ENCODE peak calls at places on chromosomes 4 and X, in ten cellular contexts. D, E, H, S, V, O, C, T, N and Q are unnamed samples.

GRCh38 chr4:89121711-89122387 is 10.5 kb downstream of the TIGD2 start:
- DNase-seq in O (no peak), S (no peak), C (no peak), H (peak), E (no peak), V (no peak), N (no peak), D (no peak), T (no peak), Q (no peak)

GRCh38 chr4:48141048-48141447 is 7.0 kb upstream of the TXK start:
- DNase-seq in C (no peak), E (no peak), H (peak), T (peak), N (no peak), O (peak), S (peak), V (no peak), D (no peak), Q (no peak)

GRCh38 chr4:80309301-80310004 is 26.1 kb upstream of the CFAP299 start:
- DNase-seq in V (no peak), N (peak), E (no peak), T (no peak), H (peak), C (no peak), S (peak), D (no peak), O (no peak), Q (no peak)

GRCh38 chrX:85903692-85904471 is 143.5 kb downstream of the CHM start:
- DNase-seq in O (no peak), V (no peak), N (no peak), T (no peak), S (no peak), C (no peak), E (no peak), D (no peak), H (no peak), Q (no peak)

GRCh38 chrX:50594788-50595187 is 124.2 kb upstream of the DGKK start:
- DNase-seq in H (peak), D (peak), V (no peak), S (peak), E (no peak), T (no peak), O (no peak), C (no peak), N (no peak), Q (no peak)

GRCh38 chrX:136473663-136474062 is 14.1 kb upstream of the BRS3 start:
- DNase-seq in N (no peak), E (no peak), T (no peak), S (no peak), H (no peak), V (no peak), D (no peak), O (no peak), C (no peak), Q (no peak)

GRCh38 chr4:76716658-76717057 is 181.3 kb downstream of the SOWAHB start:
- DNase-seq in D (no peak), V (no peak), T (no peak), S (no peak), C (no peak), H (no peak), N (no peak), O (no peak), E (no peak), Q (no peak)

GRCh38 chrX:29243942-29244341 is 656.7 kb downstream of the IL1RAPL1 start:
- DNase-seq in C (no peak), D (no peak), E (no peak), N (no peak), V (no peak), S (no peak), O (no peak), T (no peak), H (no peak), Q (no peak)

GRCh38 chr4:128862608-128863313 is 53.3 kb downstream of the JADE1 start:
- DNase-seq in V (no peak), N (no peak), T (peak), S (no peak), O (peak), E (peak), C (no peak), H (no peak), D (no peak), Q (peak)

GRCh38 chr4:6885953-6886557 is 23.6 kb upstream of the TBC1D14 start:
- DNase-seq in T (no peak), O (no peak), D (peak), N (no peak), H (peak), V (peak), E (peak), C (peak), S (peak), Q (no peak)

GRCh38 chr4:87555751-87556619 is 26.8 kb upstream of the SPARCL1 start:
- DNase-seq in N (peak), S (peak), T (no peak), D (no peak), V (no peak), O (no peak), E (no peak), H (peak), C (no peak), Q (no peak)

DNA sequence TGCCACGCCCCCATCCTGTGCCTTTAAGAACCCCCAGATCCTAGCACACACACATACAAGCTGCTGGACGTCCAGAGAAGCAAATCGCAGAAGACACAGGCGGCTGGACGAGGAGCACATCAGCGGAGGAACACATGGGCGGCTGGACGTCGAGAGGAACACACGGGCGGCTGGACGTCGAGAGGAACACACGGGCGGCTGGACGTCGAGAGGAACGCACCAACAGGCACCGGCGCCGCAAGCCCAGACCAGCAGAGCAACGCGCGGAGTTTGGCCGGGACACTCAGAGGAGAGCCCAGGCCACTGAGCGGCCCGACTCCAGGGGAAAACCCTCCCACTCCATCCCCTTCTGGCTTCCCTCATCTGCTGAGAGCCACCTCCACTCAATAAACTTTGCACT is 17.2 kb downstream of the ZCCHC13 start:
- DNase-seq in C (no peak), E (no peak), N (no peak), O (no peak), D (no peak), T (no peak), H (no peak), V (no peak), S (no peak), Q (no peak)
- TF ChIP-seq CTCF in C (no peak), E (no peak), N (no peak), O (no peak), D (no peak), T (no peak), H (no peak), V (no peak), S (no peak), Q (no peak)

DNA sequence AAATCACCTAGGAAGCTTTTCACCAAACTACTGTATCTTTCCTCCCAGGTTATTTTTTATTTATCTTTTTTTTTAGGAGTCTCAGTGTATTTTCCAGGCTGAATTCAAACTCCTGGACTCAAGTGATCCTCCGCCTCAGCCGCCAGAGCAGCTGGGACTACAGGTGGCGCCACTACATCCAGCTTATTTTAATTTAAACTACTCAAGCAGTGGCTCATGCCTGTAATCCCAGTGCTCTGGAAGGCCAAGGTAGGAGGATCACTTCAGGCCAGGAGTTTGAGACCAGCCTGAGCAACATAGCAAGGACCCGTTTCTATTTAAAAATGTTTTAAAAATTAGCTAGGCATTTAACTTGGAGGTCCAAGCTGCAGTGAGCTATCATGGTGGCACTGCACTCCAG is 37.8 kb downstream of the LEF1 start:
- DNase-seq in N (no peak), V (no peak), C (no peak), D (no peak), T (no peak), H (no peak), O (no peak), S (no peak), E (no peak), Q (no peak)
- TF ChIP-seq CTCF in N (no peak), V (no peak), C (no peak), D (no peak), T (no peak), H (peak), O (no peak), S (no peak), E (no peak), Q (no peak)

GRCh38 chrX:41734530-41734929 is 10.5 kb downstream of the GPR82 start:
- DNase-seq in O (peak), N (no peak), T (no peak), E (no peak), D (no peak), H (peak), V (no peak), S (peak), C (no peak), Q (no peak)
- TF ChIP-seq CTCF in O (peak), N (peak), T (no peak), E (peak), D (peak), H (peak), V (peak), S (peak), C (peak), Q (peak)

DNA sequence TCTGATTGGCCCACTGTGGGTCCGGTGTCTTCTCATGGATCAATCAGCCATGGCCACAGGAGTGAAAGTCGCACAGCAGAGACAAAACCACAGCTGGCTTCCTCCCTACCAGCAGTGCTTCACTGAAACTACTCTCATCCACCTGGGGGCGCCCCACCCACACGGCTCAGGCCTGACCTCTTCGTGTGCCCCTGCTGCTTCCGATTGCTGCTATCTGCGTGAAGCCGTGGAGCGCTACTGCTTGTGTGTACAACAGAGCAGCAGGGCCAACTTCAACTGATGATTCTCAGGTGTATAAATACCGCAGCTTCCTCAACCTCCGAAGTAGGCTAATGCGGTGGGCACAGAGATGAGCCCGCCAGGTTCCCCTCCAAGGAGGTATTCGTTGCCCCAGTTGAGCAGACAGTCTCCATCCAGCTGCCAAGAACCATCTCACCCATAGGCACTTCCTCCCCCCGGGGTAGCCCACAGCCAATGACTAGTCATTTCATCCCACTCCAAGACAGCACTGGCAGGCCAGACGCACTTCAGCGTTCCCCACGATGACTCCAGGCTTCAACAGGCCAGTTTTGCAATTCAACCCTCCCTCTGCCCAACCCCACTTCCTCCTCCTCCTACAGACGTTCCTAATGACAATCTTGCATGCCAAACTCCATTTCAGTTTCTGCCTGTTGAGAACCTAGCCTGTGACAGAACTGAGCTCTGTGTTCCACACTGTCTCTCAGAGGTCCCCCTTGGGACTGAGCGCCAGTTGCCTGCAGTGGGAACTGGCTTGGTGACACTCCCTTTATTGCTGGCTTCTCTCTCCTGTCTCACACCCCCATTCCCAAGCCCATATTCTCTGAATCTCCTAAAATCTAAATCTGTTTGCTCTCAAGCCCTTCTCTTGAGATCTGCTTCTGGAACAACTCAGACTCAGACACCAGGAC is 41.3 kb upstream of the ATP6AP2 start:
- DNase-seq in S (peak), C (no peak), O (peak), N (peak), D (peak), E (peak), T (peak), V (peak), H (peak), Q (peak)
- TF ChIP-seq CTCF in S (no peak), C (no peak), O (peak), N (no peak), D (no peak), E (no peak), T (no peak), V (no peak), H (peak), Q (no peak)

DNA sequence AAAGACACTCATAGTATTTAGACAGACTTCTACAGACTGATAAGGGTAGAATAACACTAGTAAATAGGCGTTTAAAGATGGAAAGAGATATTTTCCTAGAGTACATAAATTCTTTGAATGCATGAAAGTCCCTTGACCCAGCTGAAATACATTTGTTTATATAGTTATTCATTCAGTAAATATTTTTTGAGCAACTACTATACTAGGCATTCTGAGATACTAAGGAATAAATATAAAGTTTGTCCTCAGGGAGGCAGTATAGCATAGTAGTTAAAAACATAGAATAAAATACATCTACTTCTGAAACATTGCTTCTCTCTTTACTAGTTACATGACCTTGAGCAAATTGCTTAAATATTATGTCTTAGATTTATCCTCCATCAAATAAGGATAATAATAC is 27.4 kb downstream of the HMGN5 start:
- DNase-seq in H (peak), C (no peak), N (no peak), S (peak), V (no peak), E (no peak), D (no peak), T (peak), O (no peak), Q (no peak)
- TF ChIP-seq CTCF in H (peak), C (peak), N (peak), S (peak), V (no peak), E (no peak), D (peak), T (no peak), O (peak), Q (no peak)

GRCh38 chrX:153463031-153463430 is 7.3 kb downstream of the HAUS7 start:
- DNase-seq in C (no peak), D (no peak), O (no peak), T (no peak), E (no peak), S (no peak), N (no peak), V (no peak), H (no peak), Q (no peak)

GRCh38 chrX:153459976-153460375 is 10.4 kb downstream of the HAUS7 start:
- DNase-seq in T (no peak), S (peak), C (no peak), N (peak), V (no peak), H (peak), O (no peak), E (no peak), D (peak), Q (no peak)

GRCh38 chrX:153463556-153463955 is 6.8 kb downstream of the HAUS7 start:
- DNase-seq in O (no peak), V (no peak), H (no peak), E (no peak), D (no peak), T (no peak), N (no peak), S (no peak), C (no peak), Q (no peak)

GRCh38 chrX:153462291-153462690 is 8.1 kb downstream of the HAUS7 start:
- DNase-seq in V (no peak), S (no peak), E (no peak), D (peak), H (no peak), N (no peak), O (no peak), C (no peak), T (no peak), Q (no peak)

DNA sequence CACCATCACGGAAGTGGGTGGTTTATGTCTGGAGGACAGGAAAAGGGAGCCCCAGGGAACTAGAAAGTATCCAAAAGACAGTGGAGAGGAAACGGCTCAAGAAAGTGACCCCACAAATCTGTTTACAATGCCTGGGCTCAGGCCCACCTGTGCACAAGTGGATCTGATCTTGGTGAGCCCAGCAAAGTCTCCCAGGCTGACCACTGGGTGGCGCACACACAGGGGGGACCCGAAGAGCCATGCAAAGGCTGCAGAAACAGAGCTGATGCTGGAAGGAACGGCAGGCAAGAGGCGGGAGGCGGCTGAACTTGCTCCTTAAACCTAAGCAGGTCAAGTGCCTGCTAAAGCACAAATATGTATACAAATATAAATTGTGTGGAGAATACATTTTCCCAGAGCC is 9.6 kb downstream of the HAUS7 start:
- DNase-seq in N (no peak), T (peak), S (peak), E (peak), V (no peak), D (peak), O (no peak), H (peak), C (no peak), Q (peak)
- TF ChIP-seq CTCF in N (peak), T (peak), S (peak), E (no peak), V (peak), D (peak), O (peak), H (peak), C (peak), Q (peak)

DNA sequence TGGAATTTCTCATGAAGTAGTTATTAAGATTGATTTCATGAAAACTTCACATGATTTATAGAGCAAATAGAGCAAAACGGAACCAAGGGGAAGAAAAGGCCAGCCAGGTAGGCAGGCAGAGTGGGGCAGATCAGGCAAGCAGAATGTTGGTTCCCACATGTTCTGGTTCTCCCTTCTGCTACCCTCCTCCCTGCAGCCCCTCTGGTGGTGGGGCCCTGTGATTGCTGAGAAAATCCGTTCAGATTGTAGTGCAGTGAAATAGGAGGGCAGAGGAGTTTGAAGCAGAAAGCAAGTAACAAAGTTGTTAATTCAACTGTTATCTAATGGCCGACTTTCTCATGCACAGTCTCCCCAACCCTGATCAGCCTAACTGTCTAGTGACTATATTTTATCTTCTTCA is 185.3 kb downstream of the MID1IP1 start:
- DNase-seq in D (no peak), C (no peak), E (no peak), T (no peak), O (no peak), N (no peak), H (no peak), V (no peak), S (no peak), Q (no peak)
- TF ChIP-seq CTCF in D (no peak), C (no peak), E (no peak), T (no peak), O (no peak), N (no peak), H (no peak), V (no peak), S (no peak), Q (no peak)